ENCODE peak calls at places on chromosomes 6 and 20, in ten cellular contexts. One of them, this sample, is unnamed.

GRCh38 chr6:4772750-4773149 is 3.5 kb upstream of the CDYL start:
- DNase-seq in cardiac fibroblast: no peak
- DNase-seq in RWPE1: no peak
- DNase-seq in GM06990: no peak
- DNase-seq in NCI-H1092: no peak
- DNase-seq in hippocampal formation: no peak
- DNase-seq in naive thymus-derived CD8-positive, alpha-beta T cell: no peak
- DNase-seq in NCI-H1105 treated with DMSO at 0.1 percent for 48 hours: no peak
- DNase-seq in posterior vena cava: no peak
- DNase-seq in EH: no peak
- DNase-seq in this sample: no peak

GRCh38 chr20:57811373-57812020 is 101.7 kb upstream of the PMEPA1 start:
- DNase-seq in posterior vena cava: peak
- DNase-seq in NCI-H1092: no peak
- DNase-seq in GM06990: no peak
- DNase-seq in naive thymus-derived CD8-positive, alpha-beta T cell: no peak
- DNase-seq in cardiac fibroblast: no peak
- DNase-seq in NCI-H1105 treated with DMSO at 0.1 percent for 48 hours: no peak
- DNase-seq in RWPE1: no peak
- DNase-seq in EH: no peak
- DNase-seq in hippocampal formation: peak
- DNase-seq in this sample: no peak

GRCh38 chr6:35341557-35341956 is 801 bp upstream of the PPARD start:
- DNase-seq in NCI-H1092: no peak
- DNase-seq in cardiac fibroblast: no peak
- DNase-seq in NCI-H1105 treated with DMSO at 0.1 percent for 48 hours: no peak
- DNase-seq in posterior vena cava: no peak
- DNase-seq in naive thymus-derived CD8-positive, alpha-beta T cell: no peak
- DNase-seq in EH: no peak
- DNase-seq in GM06990: no peak
- DNase-seq in hippocampal formation: no peak
- DNase-seq in RWPE1: no peak
- DNase-seq in this sample: no peak

GRCh38 chr20:45456632-45457031 is 12.9 kb upstream of the WFDC2 start:
- DNase-seq in posterior vena cava: no peak
- DNase-seq in NCI-H1092: peak
- DNase-seq in RWPE1: no peak
- DNase-seq in NCI-H1105 treated with DMSO at 0.1 percent for 48 hours: peak
- DNase-seq in hippocampal formation: no peak
- DNase-seq in GM06990: no peak
- DNase-seq in EH: no peak
- DNase-seq in naive thymus-derived CD8-positive, alpha-beta T cell: no peak
- DNase-seq in cardiac fibroblast: peak
- DNase-seq in this sample: no peak

GRCh38 chr20:21102691-21103311 is 3.4 kb downstream of the LINC00237 start:
- DNase-seq in NCI-H1092: no peak
- DNase-seq in hippocampal formation: peak
- DNase-seq in cardiac fibroblast: peak
- DNase-seq in EH: peak
- DNase-seq in NCI-H1105 treated with DMSO at 0.1 percent for 48 hours: no peak
- DNase-seq in naive thymus-derived CD8-positive, alpha-beta T cell: peak
- DNase-seq in RWPE1: no peak
- DNase-seq in GM06990: peak
- DNase-seq in posterior vena cava: peak
- DNase-seq in this sample: peak

GRCh38 chr20:18767676-18768075 is 45.9 kb upstream of the SCP2D1 start:
- DNase-seq in hippocampal formation: no peak
- DNase-seq in posterior vena cava: no peak
- DNase-seq in NCI-H1092: no peak
- DNase-seq in NCI-H1105 treated with DMSO at 0.1 percent for 48 hours: no peak
- DNase-seq in naive thymus-derived CD8-positive, alpha-beta T cell: no peak
- DNase-seq in cardiac fibroblast: no peak
- DNase-seq in EH: no peak
- DNase-seq in GM06990: no peak
- DNase-seq in RWPE1: no peak
- DNase-seq in this sample: no peak

GRCh38 chr6:232896-233640 is 59.2 kb upstream of the DUSP22 start:
- DNase-seq in NCI-H1105 treated with DMSO at 0.1 percent for 48 hours: no peak
- DNase-seq in RWPE1: no peak
- DNase-seq in hippocampal formation: no peak
- DNase-seq in cardiac fibroblast: no peak
- DNase-seq in GM06990: no peak
- DNase-seq in naive thymus-derived CD8-positive, alpha-beta T cell: no peak
- DNase-seq in posterior vena cava: no peak
- DNase-seq in EH: no peak
- DNase-seq in NCI-H1092: no peak
- DNase-seq in this sample: no peak

GRCh38 chr6:167569041-167569805 is 244.3 kb downstream of the TTLL2 start:
- DNase-seq in cardiac fibroblast: no peak
- DNase-seq in EH: no peak
- DNase-seq in naive thymus-derived CD8-positive, alpha-beta T cell: no peak
- DNase-seq in NCI-H1105 treated with DMSO at 0.1 percent for 48 hours: no peak
- DNase-seq in hippocampal formation: no peak
- DNase-seq in NCI-H1092: no peak
- DNase-seq in posterior vena cava: peak
- DNase-seq in RWPE1: no peak
- DNase-seq in GM06990: no peak
- DNase-seq in this sample: no peak

GRCh38 chr6:143060806-143061596 is at the start of gene AIG1:
- DNase-seq in RWPE1: peak
- DNase-seq in NCI-H1105 treated with DMSO at 0.1 percent for 48 hours: peak
- DNase-seq in cardiac fibroblast: no peak
- DNase-seq in naive thymus-derived CD8-positive, alpha-beta T cell: peak
- DNase-seq in hippocampal formation: peak
- DNase-seq in GM06990: peak
- DNase-seq in posterior vena cava: peak
- DNase-seq in NCI-H1092: no peak
- DNase-seq in EH: no peak
- DNase-seq in this sample: no peak

GRCh38 chr6:27091661-27092315 is 155.7 kb upstream of the PRSS16 start:
- DNase-seq in naive thymus-derived CD8-positive, alpha-beta T cell: no peak
- DNase-seq in cardiac fibroblast: peak
- DNase-seq in NCI-H1105 treated with DMSO at 0.1 percent for 48 hours: no peak
- DNase-seq in NCI-H1092: no peak
- DNase-seq in posterior vena cava: no peak
- DNase-seq in RWPE1: peak
- DNase-seq in hippocampal formation: no peak
- DNase-seq in EH: peak
- DNase-seq in GM06990: peak
- DNase-seq in this sample: no peak

GRCh38 chr20:7980332-7981046 is 39.1 kb downstream of the TMX4 start:
- DNase-seq in cardiac fibroblast: peak
- DNase-seq in naive thymus-derived CD8-positive, alpha-beta T cell: no peak
- DNase-seq in GM06990: no peak
- DNase-seq in NCI-H1105 treated with DMSO at 0.1 percent for 48 hours: peak
- DNase-seq in RWPE1: peak
- DNase-seq in NCI-H1092: no peak
- DNase-seq in posterior vena cava: no peak
- DNase-seq in EH: peak
- DNase-seq in hippocampal formation: no peak
- DNase-seq in this sample: no peak

GRCh38 chr20:9483131-9483530 is 31.3 kb upstream of the LAMP5 start:
- DNase-seq in NCI-H1105 treated with DMSO at 0.1 percent for 48 hours: no peak
- DNase-seq in naive thymus-derived CD8-positive, alpha-beta T cell: no peak
- DNase-seq in NCI-H1092: no peak
- DNase-seq in posterior vena cava: no peak
- DNase-seq in EH: no peak
- DNase-seq in GM06990: no peak
- DNase-seq in RWPE1: no peak
- DNase-seq in hippocampal formation: no peak
- DNase-seq in cardiac fibroblast: no peak
- DNase-seq in this sample: no peak

GRCh38 chr6:81748946-81749345 is 3.5 kb downstream of the TENT5A start:
- DNase-seq in naive thymus-derived CD8-positive, alpha-beta T cell: no peak
- DNase-seq in EH: peak
- DNase-seq in GM06990: no peak
- DNase-seq in NCI-H1105 treated with DMSO at 0.1 percent for 48 hours: no peak
- DNase-seq in hippocampal formation: no peak
- DNase-seq in RWPE1: no peak
- DNase-seq in posterior vena cava: no peak
- DNase-seq in NCI-H1092: no peak
- DNase-seq in cardiac fibroblast: peak
- DNase-seq in this sample: no peak

GRCh38 chr20:61185841-61186601 is 66.0 kb upstream of the CDH4 start:
- DNase-seq in EH: peak
- DNase-seq in hippocampal formation: no peak
- DNase-seq in naive thymus-derived CD8-positive, alpha-beta T cell: no peak
- DNase-seq in cardiac fibroblast: peak
- DNase-seq in RWPE1: peak
- DNase-seq in NCI-H1092: no peak
- DNase-seq in GM06990: no peak
- DNase-seq in NCI-H1105 treated with DMSO at 0.1 percent for 48 hours: no peak
- DNase-seq in posterior vena cava: no peak
- DNase-seq in this sample: no peak

GRCh38 chr6:29653452-29654038 is 3.3 kb upstream of the MOG start:
- DNase-seq in EH: peak
- DNase-seq in NCI-H1105 treated with DMSO at 0.1 percent for 48 hours: peak
- DNase-seq in naive thymus-derived CD8-positive, alpha-beta T cell: peak
- DNase-seq in NCI-H1092: peak
- DNase-seq in cardiac fibroblast: peak
- DNase-seq in hippocampal formation: peak
- DNase-seq in GM06990: no peak
- DNase-seq in RWPE1: peak
- DNase-seq in posterior vena cava: no peak
- DNase-seq in this sample: no peak

GRCh38 chr6:25392372-25392771 is 113.2 kb downstream of the CARMIL1 start:
- DNase-seq in hippocampal formation: no peak
- DNase-seq in NCI-H1105 treated with DMSO at 0.1 percent for 48 hours: no peak
- DNase-seq in naive thymus-derived CD8-positive, alpha-beta T cell: no peak
- DNase-seq in RWPE1: no peak
- DNase-seq in posterior vena cava: no peak
- DNase-seq in NCI-H1092: no peak
- DNase-seq in cardiac fibroblast: peak
- DNase-seq in GM06990: no peak
- DNase-seq in EH: peak
- DNase-seq in this sample: no peak

GRCh38 chr6:155247618-155248017 is 16.2 kb upstream of the CLDN20 start:
- DNase-seq in NCI-H1105 treated with DMSO at 0.1 percent for 48 hours: no peak
- DNase-seq in naive thymus-derived CD8-positive, alpha-beta T cell: no peak
- DNase-seq in posterior vena cava: no peak
- DNase-seq in EH: peak
- DNase-seq in NCI-H1092: no peak
- DNase-seq in hippocampal formation: no peak
- DNase-seq in cardiac fibroblast: peak
- DNase-seq in GM06990: no peak
- DNase-seq in RWPE1: peak
- DNase-seq in this sample: no peak

GRCh38 chr6:15420959-15421438 is 175.1 kb downstream of the JARID2 start:
- DNase-seq in posterior vena cava: no peak
- DNase-seq in hippocampal formation: no peak
- DNase-seq in GM06990: peak
- DNase-seq in NCI-H1092: no peak
- DNase-seq in cardiac fibroblast: no peak
- DNase-seq in RWPE1: no peak
- DNase-seq in NCI-H1105 treated with DMSO at 0.1 percent for 48 hours: no peak
- DNase-seq in naive thymus-derived CD8-positive, alpha-beta T cell: no peak
- DNase-seq in EH: no peak
- DNase-seq in this sample: no peak

GRCh38 chr6:122049341-122049740 is 350.1 kb upstream of the HSF2 start:
- DNase-seq in NCI-H1092: no peak
- DNase-seq in hippocampal formation: no peak
- DNase-seq in RWPE1: peak
- DNase-seq in posterior vena cava: no peak
- DNase-seq in naive thymus-derived CD8-positive, alpha-beta T cell: no peak
- DNase-seq in NCI-H1105 treated with DMSO at 0.1 percent for 48 hours: no peak
- DNase-seq in GM06990: no peak
- DNase-seq in EH: peak
- DNase-seq in cardiac fibroblast: no peak
- DNase-seq in this sample: peak

GRCh38 chr6:137722749-137723272 is 144.2 kb upstream of the TNFAIP3 start:
- DNase-seq in EH: peak
- DNase-seq in naive thymus-derived CD8-positive, alpha-beta T cell: no peak
- DNase-seq in posterior vena cava: no peak
- DNase-seq in hippocampal formation: no peak
- DNase-seq in NCI-H1092: no peak
- DNase-seq in cardiac fibroblast: no peak
- DNase-seq in RWPE1: no peak
- DNase-seq in NCI-H1105 treated with DMSO at 0.1 percent for 48 hours: no peak
- DNase-seq in GM06990: peak
- DNase-seq in this sample: no peak

GRCh38 chr20:43458422-43458924 is 777 bp downstream of the SRSF6 start:
- DNase-seq in hippocampal formation: no peak
- DNase-seq in RWPE1: no peak
- DNase-seq in posterior vena cava: no peak
- DNase-seq in NCI-H1105 treated with DMSO at 0.1 percent for 48 hours: no peak
- DNase-seq in EH: peak
- DNase-seq in naive thymus-derived CD8-positive, alpha-beta T cell: peak
- DNase-seq in NCI-H1092: no peak
- DNase-seq in cardiac fibroblast: peak
- DNase-seq in GM06990: no peak
- DNase-seq in this sample: no peak

GRCh38 chr20:58991720-58992119 is 10.7 kb downstream of the NELFCD start:
- DNase-seq in EH: no peak
- DNase-seq in hippocampal formation: no peak
- DNase-seq in naive thymus-derived CD8-positive, alpha-beta T cell: no peak
- DNase-seq in RWPE1: no peak
- DNase-seq in NCI-H1105 treated with DMSO at 0.1 percent for 48 hours: no peak
- DNase-seq in NCI-H1092: no peak
- DNase-seq in posterior vena cava: peak
- DNase-seq in GM06990: no peak
- DNase-seq in cardiac fibroblast: no peak
- DNase-seq in this sample: no peak

This sample was measured in Right ventricle myocardium inferior.